ENCODE peak calls at places on chromosomes 11 and 22, in nine cellular contexts. A is sigmoid colon, Q is stomach, D is left ventricle myocardium inferior, J is colonic mucosa, K is spleen, R is psoas muscle, Y is pancreas, L is endodermal cell. Z is an unnamed sample. For H3K4me1, the result is how much of the 10 kb centered on the place peaks cover.

GRCh38 chr22:50720861-50721844 is 16.9 kb upstream of the ACR start:
- DNase-seq in A (no peak), Q (no peak), D (no peak), J (no peak), K (no peak), R (no peak), Y (no peak), L (peak), Z (no peak)

GRCh38 chr11:106495046-106495445 is 417.6 kb downstream of the AASDHPPT start:
- DNase-seq in A (no peak), Q (no peak), D (no peak), J (no peak), K (no peak), R (no peak), Y (no peak), L (no peak), Z (no peak)

GRCh38 chr11:117815262-117815803 is 9.2 kb downstream of the FXYD2 start:
- DNase-seq in A (no peak), Q (no peak), D (no peak), J (no peak), K (peak), R (no peak), Y (no peak), L (peak), Z (peak)

GRCh38 chr22:32799516-32799915 is 2.0 kb upstream of the TIMP3 start:
- DNase-seq in A (no peak), Q (no peak), D (no peak), J (no peak), K (no peak), R (no peak), Y (no peak), L (no peak), Z (no peak)

GRCh38 chr11:20000393-20001134 is 159.7 kb downstream of the DBX1 start:
- DNase-seq in A (no peak), Q (no peak), D (peak), J (no peak), K (no peak), R (no peak), Y (peak), L (peak), Z (no peak)

GRCh38 chr22:19290400-19291217 is 910 bp downstream of the CLTCL1 start:
- DNase-seq in A (no peak), Q (no peak), D (no peak), J (no peak), K (peak), R (no peak), Y (peak), L (peak), Z (peak)

GRCh38 chr11:46335858-46336600 is 11.2 kb upstream of the DGKZ start:
- DNase-seq in A (no peak), Q (no peak), D (no peak), J (no peak), K (no peak), R (no peak), Y (no peak), L (peak), Z (no peak)

GRCh38 chr11:898540-899190 is 11.9 kb downstream of the CHID1 start:
- DNase-seq in A (no peak), Q (no peak), D (no peak), J (no peak), K (no peak), R (no peak), Y (no peak), L (peak), Z (no peak)

DNA sequence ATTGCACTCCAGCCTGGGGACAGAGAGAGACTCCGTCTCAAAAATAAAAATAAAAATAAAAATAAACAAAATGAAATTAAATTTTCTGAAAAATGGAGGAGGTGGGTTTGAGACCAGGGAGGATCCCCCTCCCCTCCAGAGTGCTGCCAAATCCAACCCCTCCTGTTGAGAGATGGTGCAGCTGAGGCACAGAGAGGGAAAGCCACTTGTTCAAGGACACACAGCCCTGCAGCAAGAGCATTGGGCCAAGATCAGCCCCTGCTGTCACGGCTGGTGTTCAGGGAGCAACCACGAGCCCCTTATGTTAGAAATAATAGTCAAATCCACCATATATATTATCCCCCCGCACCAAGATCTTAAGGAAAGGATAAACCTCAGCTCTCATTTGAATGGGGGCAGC is 2.7 kb downstream of the MYO18B start:
- DNase-seq in A (peak), Q (no peak), D (no peak), J (no peak), K (no peak), R (no peak), Y (no peak), L (no peak), Z (no peak)
- H3K4me1 ChIP-seq in A (under half), Q (under half), D (half or more), J (under half), K (under half), R (under half), Y (under half), L (under half), Z (under half)

GRCh38 chr11:25970726-25971508 is 361.0 kb upstream of the ANO3 start:
- DNase-seq in A (no peak), Q (no peak), D (no peak), J (no peak), K (no peak), R (no peak), Y (no peak), L (no peak), Z (no peak)
- TF ChIP-seq CTCF in A (no peak), Q (no peak), D (no peak), J (peak), K (no peak), R (no peak), Y (no peak), L (peak), Z (no peak)

GRCh38 chr11:44243086-44243485 is 66.9 kb downstream of the ALX4 start:
- DNase-seq in A (peak), Q (no peak), D (no peak), J (no peak), K (no peak), R (no peak), Y (no peak), L (peak), Z (no peak)
- H3K4me1 ChIP-seq in A (under half), Q (under half), D (half or more), J (under half), K (under half), R (half or more), Y (under half), L (under half), Z (under half)

DNA sequence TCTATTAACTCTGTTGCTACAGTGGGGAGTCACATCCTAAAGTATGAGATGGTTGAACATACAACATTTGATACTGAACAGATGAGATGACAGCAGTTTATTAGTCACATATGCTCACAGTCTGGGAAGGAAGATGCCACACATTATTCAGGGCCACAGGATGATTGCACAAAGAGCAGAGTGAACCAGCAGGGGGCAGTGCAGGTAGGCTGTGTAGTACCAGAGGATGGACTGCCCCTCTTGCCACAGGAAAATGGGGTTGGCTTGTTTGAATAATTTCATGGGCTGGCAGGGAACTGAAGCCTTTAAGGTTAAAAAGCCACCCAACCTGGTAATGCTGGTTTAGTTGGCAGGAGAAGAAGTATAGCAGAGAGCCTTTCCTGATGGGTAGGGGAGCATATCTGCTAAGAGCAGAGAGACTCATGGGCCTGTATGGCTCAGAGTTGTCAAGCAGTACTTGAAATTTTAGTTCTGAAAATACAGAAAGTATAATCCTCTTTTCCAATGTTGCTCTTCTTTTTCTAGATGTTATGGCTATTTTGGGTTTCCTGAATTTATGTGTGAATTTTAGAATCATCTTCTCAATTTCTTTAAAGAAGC is 180.4 kb upstream of the B3GAT1 start:
- DNase-seq in A (no peak), Q (peak), D (no peak), J (peak), K (no peak), R (no peak), Y (no peak), L (peak), Z (peak)
- TF ChIP-seq CTCF in A (no peak), Q (no peak), D (no peak), J (peak), K (peak), R (no peak), Y (no peak), L (peak), Z (no peak)

GRCh38 chr11:88280673-88281316 is 56.7 kb downstream of the CTSC start:
- DNase-seq in A (no peak), Q (no peak), D (no peak), J (no peak), K (no peak), R (no peak), Y (peak), L (no peak), Z (no peak)

GRCh38 chr11:88281317-88281712 is 56.2 kb downstream of the CTSC start:
- DNase-seq in A (no peak), Q (no peak), D (no peak), J (no peak), K (no peak), R (no peak), Y (no peak), L (peak), Z (no peak)

GRCh38 chr11:88288560-88288959 is 49.0 kb downstream of the CTSC start:
- DNase-seq in A (no peak), Q (no peak), D (no peak), J (no peak), K (no peak), R (no peak), Y (no peak), L (no peak), Z (no peak)

GRCh38 chr11:88284306-88285057 is 53.1 kb downstream of the CTSC start:
- DNase-seq in A (no peak), Q (no peak), D (no peak), J (no peak), K (no peak), R (no peak), Y (no peak), L (no peak), Z (no peak)

GRCh38 chr11:88282789-88283188 is 54.7 kb downstream of the CTSC start:
- DNase-seq in A (no peak), Q (no peak), D (no peak), J (no peak), K (no peak), R (no peak), Y (no peak), L (no peak), Z (no peak)
- H3K4me1 ChIP-seq in A (under half), Q (under half), D (under half), J (under half), K (under half), R (under half), Y (under half), L (under half), Z (under half)

GRCh38 chr11:103871923-103872551 is 164.4 kb upstream of the DDI1 start:
- DNase-seq in A (no peak), Q (no peak), D (no peak), J (no peak), K (no peak), R (no peak), Y (no peak), L (no peak), Z (no peak)
- TF ChIP-seq CTCF in A (no peak), Q (no peak), D (no peak), J (no peak), K (no peak), R (no peak), Y (no peak), L (no peak), Z (no peak)

DNA sequence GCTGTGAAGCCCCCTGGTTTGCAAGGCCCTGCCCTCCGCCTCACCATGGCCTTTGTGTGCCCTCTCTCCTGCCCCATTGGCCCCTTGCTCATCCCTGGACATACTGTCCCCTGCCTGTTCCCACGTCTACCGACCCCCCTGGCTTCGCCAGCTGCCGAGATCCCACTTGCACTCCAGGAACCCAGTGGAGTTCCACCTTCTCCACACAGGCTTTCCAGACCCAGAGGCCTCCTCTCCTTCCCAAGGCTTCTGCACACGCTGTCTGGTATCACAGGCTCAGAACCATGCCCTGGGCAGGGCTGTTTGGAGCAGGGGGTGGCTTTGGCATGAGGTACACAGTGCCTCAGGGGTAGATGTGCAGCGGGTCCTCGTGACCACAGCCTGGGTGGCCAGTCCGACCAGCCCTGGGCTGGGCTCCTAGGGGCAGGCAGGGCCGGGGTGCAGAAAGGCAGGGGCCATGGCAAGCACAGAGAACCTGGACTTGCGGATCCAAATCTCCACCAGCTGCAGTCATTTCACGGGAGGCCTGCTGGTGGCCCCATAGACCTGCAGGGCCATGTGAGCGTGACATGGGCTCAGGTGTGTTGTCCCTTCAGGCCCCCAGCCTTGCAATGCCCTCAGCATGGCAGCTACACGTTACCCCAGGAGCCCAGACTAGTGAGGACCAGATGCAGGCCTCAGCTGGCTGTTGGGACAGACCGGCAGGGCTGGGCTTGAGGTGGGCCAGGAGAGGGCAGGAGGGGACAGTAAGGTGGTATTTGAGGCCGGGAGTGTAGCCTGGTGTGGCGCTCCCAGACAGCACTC is 9.5 kb downstream of the GRK2 start:
- DNase-seq in A (peak), Q (no peak), D (no peak), J (no peak), K (peak), R (no peak), Y (no peak), L (no peak), Z (no peak)
- H3K4me1 ChIP-seq in A (half or more), Q (half or more), D (half or more), J (under half), K (half or more), R (half or more), Y (under half), L (under half), Z (half or more)

DNA sequence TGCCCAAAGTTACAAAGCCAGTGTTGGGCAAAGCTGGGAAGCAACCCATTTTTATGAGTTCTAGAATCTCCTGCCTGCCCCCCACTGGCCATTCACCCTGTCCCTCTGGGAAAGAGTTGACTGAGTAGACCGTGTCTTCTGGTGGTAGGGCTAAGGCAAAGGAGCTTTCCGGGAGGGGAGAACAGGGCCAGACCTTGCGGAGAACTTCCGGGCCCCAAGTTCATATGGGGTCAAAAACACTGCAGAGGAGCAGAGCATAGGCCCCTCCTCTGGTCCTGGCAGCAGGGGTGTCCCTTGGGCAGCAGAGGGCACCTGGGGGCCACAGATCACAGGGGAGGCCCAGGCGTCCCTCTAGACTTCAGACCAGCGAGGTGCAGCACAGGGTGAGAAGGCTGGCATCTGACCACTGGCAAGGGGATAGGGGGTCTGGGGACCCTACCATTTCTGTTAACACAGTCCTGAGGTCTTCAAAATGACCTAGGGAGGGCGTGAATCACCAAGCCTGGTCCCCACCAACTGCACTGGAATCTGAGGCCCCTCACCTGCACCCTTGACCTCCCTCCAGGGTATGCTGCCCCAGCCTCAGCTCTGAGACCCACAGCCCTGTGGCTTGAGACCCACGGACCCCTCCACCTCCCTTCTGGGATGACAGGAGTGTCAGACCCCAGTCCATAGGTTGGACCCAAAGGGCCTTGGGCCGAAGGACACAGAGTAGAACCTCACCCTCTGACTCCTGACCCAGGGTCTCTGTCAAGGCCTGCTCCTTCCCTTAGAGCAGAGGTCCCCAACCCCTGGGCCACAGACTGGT is 1.3 kb upstream of the ARAP1 start:
- DNase-seq in A (no peak), Q (no peak), D (no peak), J (peak), K (no peak), R (no peak), Y (no peak), L (no peak), Z (no peak)
- TF ChIP-seq CTCF in A (no peak), Q (no peak), D (no peak), J (no peak), K (no peak), R (no peak), Y (no peak), L (no peak), Z (no peak)

GRCh38 chr11:63666874-63667273 is 4.3 kb downstream of the ATL3 start:
- DNase-seq in A (no peak), Q (no peak), D (no peak), J (no peak), K (no peak), R (no peak), Y (no peak), L (peak), Z (no peak)
- H3K4me1 ChIP-seq in A (half or more), Q (under half), D (half or more), J (under half), K (under half), R (half or more), Y (under half), L (under half), Z (under half)

GRCh38 chr11:71343828-71344400 is 91.5 kb upstream of the SHANK2 start:
- DNase-seq in A (no peak), Q (no peak), D (no peak), J (no peak), K (peak), R (no peak), Y (no peak), L (no peak), Z (no peak)
- TF ChIP-seq CTCF in A (no peak), Q (no peak), D (no peak), J (no peak), K (no peak), R (no peak), Y (no peak), L (peak), Z (no peak)

Z was measured in mucosa of descending colon.